ENCODE peak calls at places on chromosomes 13 and 19, in six cellular contexts. H is H1, S is HCT116, G is GM12878, E is K562, O is SK-N-SH. X is an unnamed sample.

GRCh38 chr19:33114302-33114701 is 17.6 kb upstream of the WDR88 start:
- DNase-seq in H (no peak), S (peak), G (no peak), E (no peak), O (no peak), X (no peak)

GRCh38 chr19:35044317-35045117 is 3.0 kb downstream of the HPN start:
- DNase-seq in H (peak), S (no peak), G (no peak), E (peak), O (peak), X (peak)

GRCh38 chr19:2726904-2727639 is 5.9 kb upstream of the DIRAS1 start:
- DNase-seq in H (no peak), S (no peak), G (no peak), E (no peak), O (peak), X (no peak)

GRCh38 chr13:97344250-97345175 is 89.5 kb upstream of the RAP2A start:
- DNase-seq in H (no peak), S (peak), G (no peak), E (peak), O (peak), X (no peak)

GRCh38 chr13:25923217-25924085 is 128.4 kb downstream of the SHISA2 start:
- DNase-seq in H (no peak), S (no peak), G (no peak), E (no peak), O (no peak), X (no peak)

GRCh38 chr19:12774588-12775555 is at the start of gene HOOK2:
- DNase-seq in H (peak), S (peak), G (no peak), E (peak), O (no peak), X (no peak)

GRCh38 chr13:32824671-32825070 is 191.6 kb upstream of the KL start:
- DNase-seq in H (no peak), S (peak), G (no peak), E (no peak), O (no peak), X (peak)

GRCh38 chr13:102724923-102725322 is 30.1 kb upstream of the METTL21C start:
- DNase-seq in H (no peak), S (no peak), G (no peak), E (peak), O (peak), X (no peak)

GRCh38 chr19:45273532-45273877 is 22.4 kb downstream of the MARK4 start:
- DNase-seq in H (no peak), S (no peak), G (no peak), E (no peak), O (no peak), X (no peak)

GRCh38 chr19:6173190-6173589 is 37.7 kb downstream of the ACSBG2 start:
- DNase-seq in H (no peak), S (no peak), G (no peak), E (no peak), O (no peak), X (no peak)

GRCh38 chr13:24153979-24154378 is 6.5 kb upstream of the SPATA13 start:
- DNase-seq in H (no peak), S (no peak), G (no peak), E (no peak), O (no peak), X (no peak)

GRCh38 chr19:10191347-10191746 is 3.4 kb downstream of the DNMT1 start:
- DNase-seq in H (no peak), S (no peak), G (no peak), E (no peak), O (no peak), X (no peak)

GRCh38 chr19:33005440-33005839 is 33.4 kb downstream of the FAAP24 start:
- DNase-seq in H (no peak), S (no peak), G (no peak), E (no peak), O (no peak), X (no peak)

GRCh38 chr19:29410974-29411615 is 114.7 kb upstream of the VSTM2B start:
- DNase-seq in H (no peak), S (no peak), G (no peak), E (no peak), O (no peak), X (no peak)

GRCh38 chr19:13040232-13040915 is 45.1 kb downstream of the NFIX start:
- DNase-seq in H (no peak), S (no peak), G (no peak), E (no peak), O (no peak), X (no peak)

GRCh38 chr13:70098669-70099068 is 9.0 kb upstream of the ATXN8OS start:
- DNase-seq in H (no peak), S (peak), G (no peak), E (no peak), O (peak), X (no peak)

GRCh38 chr19:14350302-14350701 is 30.9 kb upstream of the ADGRE5 start:
- DNase-seq in H (no peak), S (no peak), G (no peak), E (no peak), O (no peak), X (no peak)

GRCh38 chr19:14347999-14348889 is 33.0 kb upstream of the ADGRE5 start:
- DNase-seq in H (peak), S (no peak), G (no peak), E (peak), O (peak), X (no peak)

GRCh38 chr19:14349426-14349825 is 31.8 kb upstream of the ADGRE5 start:
- DNase-seq in H (no peak), S (no peak), G (no peak), E (no peak), O (no peak), X (no peak)

GRCh38 chr19:14352526-14352925 is 28.7 kb upstream of the ADGRE5 start:
- DNase-seq in H (no peak), S (no peak), G (no peak), E (no peak), O (no peak), X (no peak)

DNA sequence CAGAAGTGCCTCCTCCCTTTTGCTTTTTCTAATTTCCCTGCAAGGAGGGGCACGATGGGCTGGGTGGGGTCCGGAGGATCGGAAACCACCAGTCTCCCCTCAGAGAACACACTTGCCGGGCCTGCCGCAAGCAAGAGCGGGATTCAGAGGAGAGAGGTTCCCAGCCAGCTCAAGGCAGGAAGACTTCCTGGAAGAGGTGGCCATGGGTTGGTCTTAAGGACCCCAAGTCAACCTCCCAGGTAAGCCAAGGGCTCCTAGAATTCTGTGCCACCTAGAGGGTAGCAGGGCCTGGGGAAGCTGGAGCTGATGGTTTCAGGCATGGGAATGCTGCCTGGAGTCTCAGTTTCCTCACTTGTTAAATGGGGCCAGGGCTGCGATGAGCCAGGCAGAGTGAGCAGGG is 30.4 kb upstream of the ADGRE5 start:
- DNase-seq in H (no peak), S (no peak), G (no peak), E (no peak), O (no peak), X (no peak)
- H3K27ac ChIP-seq in H (no peak), S (no peak), G (no peak), E (no peak), O (no peak), X (no peak)

GRCh38 chr13:29497137-29497654 is 98.3 kb downstream of the SLC7A1 start:
- DNase-seq in H (no peak), S (no peak), G (no peak), E (no peak), O (no peak), X (no peak)
- TF ChIP-seq POLR2AphosphoS5 in H (no peak), S (no peak), G (no peak), E (no peak), O (no peak), X (no peak)

DNA sequence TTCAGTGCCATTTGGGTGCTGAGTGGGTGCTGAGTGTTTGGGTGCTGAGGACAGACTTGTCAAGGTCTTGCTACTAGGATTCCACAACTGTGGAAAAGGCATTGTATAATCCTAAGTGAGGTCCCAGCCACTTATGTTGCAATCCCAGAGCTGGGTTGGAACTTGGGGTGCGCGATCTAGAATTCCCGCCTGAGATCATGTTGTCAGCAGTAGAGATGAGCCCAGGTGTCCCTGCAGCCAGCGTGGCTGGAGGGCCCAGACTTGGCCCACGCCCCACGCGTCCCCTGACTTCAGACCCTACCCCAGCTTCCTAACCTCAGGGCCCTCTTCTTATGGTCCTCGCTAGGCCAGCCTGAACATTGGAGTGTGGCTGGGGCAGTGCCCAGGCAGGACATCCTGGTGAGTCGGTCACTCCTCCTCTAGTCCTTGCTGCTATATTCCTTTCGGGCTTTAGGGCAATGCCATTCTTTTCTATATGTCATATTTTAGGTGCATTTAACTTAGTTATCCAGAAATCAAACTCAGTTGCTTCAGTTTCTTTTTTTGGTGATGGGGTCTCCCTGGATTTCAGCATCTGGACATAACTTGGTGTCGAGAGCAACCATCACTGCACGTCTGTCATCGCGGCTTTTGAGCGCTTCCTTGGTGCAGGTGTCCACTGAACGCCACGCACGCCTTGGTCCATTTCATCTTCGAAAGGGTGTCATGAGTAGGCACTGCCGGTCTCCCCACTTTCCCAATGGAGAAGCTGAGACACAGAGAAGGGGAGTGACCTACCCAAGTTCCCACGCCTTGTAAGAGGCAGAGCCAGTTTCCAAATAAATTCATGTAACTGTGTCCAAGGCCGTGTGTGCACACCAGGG is 46.4 kb upstream of the F7 start:
- DNase-seq in H (no peak), S (no peak), G (no peak), E (no peak), O (no peak), X (no peak)
- TF ChIP-seq SIN3A in H (no peak), S (no peak), G (no peak), E (no peak), O (no peak), X (no peak)

GRCh38 chr13:111210082-111210481 is 95.0 kb downstream of the ARHGEF7 start:
- DNase-seq in H (no peak), S (no peak), G (no peak), E (no peak), O (no peak), X (no peak)

GRCh38 chr13:111210945-111211469 is 95.9 kb downstream of the ARHGEF7 start:
- DNase-seq in H (no peak), S (no peak), G (no peak), E (no peak), O (no peak), X (no peak)

GRCh38 chr13:111212517-111212873 is 97.4 kb downstream of the ARHGEF7 start:
- DNase-seq in H (no peak), S (no peak), G (no peak), E (no peak), O (no peak), X (no peak)

GRCh38 chr13:111210488-111210887 is 95.4 kb downstream of the ARHGEF7 start:
- DNase-seq in H (no peak), S (no peak), G (no peak), E (no peak), O (no peak), X (no peak)

GRCh38 chr13:111211789-111212516 is 96.8 kb downstream of the ARHGEF7 start:
- DNase-seq in H (no peak), S (no peak), G (no peak), E (no peak), O (no peak), X (no peak)
- H3K27ac ChIP-seq in H (peak), S (no peak), G (no peak), E (no peak), O (no peak), X (no peak)

GRCh38 chr19:58471736-58472135 is 4.4 kb upstream of the ZNF446 start:
- DNase-seq in H (no peak), S (no peak), G (no peak), E (no peak), O (peak), X (no peak)
- TF ChIP-seq POLR2AphosphoS5 in H (no peak), S (no peak), G (no peak), E (no peak), O (no peak), X (no peak)